ENCODE peak calls at places on chromosomes 16 and 17, in six cellular contexts. E is mucosa of gallbladder, K is non-pigmented ciliary epithelial cell, L is fibroblast of the aortic adventitia, B is upper lobe of right lung, J is anterior cingulate cortex. T is an unnamed sample.

GRCh38 chr17:1179635-1180433 is at the start of gene ABR:
- DNase-seq in E (no peak), K (no peak), L (no peak), B (peak), J (peak), T (peak)

GRCh38 chr16:56946767-56947603 is 14.8 kb upstream of the CETP start:
- DNase-seq in E (no peak), K (no peak), L (no peak), B (no peak), J (no peak), T (peak)

GRCh38 chr16:901149-901548 is 69.6 kb downstream of the LMF1 start:
- DNase-seq in E (no peak), K (no peak), L (no peak), B (no peak), J (no peak), T (no peak)

GRCh38 chr16:30051518-30051917 is 14.0 kb upstream of the ALDOA start:
- DNase-seq in E (no peak), K (no peak), L (peak), B (no peak), J (no peak), T (no peak)

GRCh38 chr17:29212681-29213121 is 32.5 kb upstream of the MYO18A start:
- DNase-seq in E (no peak), K (no peak), L (no peak), B (no peak), J (no peak), T (no peak)

GRCh38 chr17:60390881-60391418 is 983 bp downstream of the USP32 start:
- DNase-seq in E (no peak), K (no peak), L (peak), B (no peak), J (no peak), T (peak)

GRCh38 chr17:55161935-55162555 is 102.7 kb upstream of the HLF start:
- DNase-seq in E (no peak), K (peak), L (peak), B (no peak), J (no peak), T (no peak)

GRCh38 chr17:78324391-78325075 is 35.3 kb downstream of the SOCS3 start:
- DNase-seq in E (peak), K (no peak), L (peak), B (no peak), J (peak), T (peak)

GRCh38 chr17:2419526-2419925 is 18.7 kb upstream of the MNT start:
- DNase-seq in E (no peak), K (no peak), L (no peak), B (peak), J (no peak), T (no peak)

GRCh38 chr16:67252806-67253497 is 4.2 kb downstream of the SLC9A5 start:
- DNase-seq in E (no peak), K (no peak), L (no peak), B (no peak), J (no peak), T (no peak)

GRCh38 chr16:787978-788398 is at the start of gene RPUSD1:
- DNase-seq in E (no peak), K (no peak), L (no peak), B (peak), J (no peak), T (no peak)

GRCh38 chr17:67700037-67700436 is 17.7 kb upstream of the NOL11 start:
- DNase-seq in E (no peak), K (no peak), L (no peak), B (no peak), J (no peak), T (no peak)

GRCh38 chr16:47533744-47534292 is 72.7 kb downstream of the PHKB start:
- DNase-seq in E (no peak), K (no peak), L (no peak), B (no peak), J (no peak), T (no peak)

GRCh38 chr16:82625066-82625968 is 1.5 kb upstream of the CDH13 start:
- DNase-seq in E (no peak), K (no peak), L (no peak), B (no peak), J (no peak), T (no peak)

GRCh38 chr17:56478836-56479447 is 114.6 kb upstream of the NOG start:
- DNase-seq in E (no peak), K (no peak), L (peak), B (no peak), J (no peak), T (peak)

GRCh38 chr16:84879569-84880487 is 60.0 kb downstream of the CRISPLD2 start:
- DNase-seq in E (no peak), K (no peak), L (peak), B (no peak), J (no peak), T (no peak)

GRCh38 chr16:88859381-88860091 is 2.6 kb downstream of the TRAPPC2L start:
- DNase-seq in E (no peak), K (no peak), L (no peak), B (no peak), J (no peak), T (no peak)

GRCh38 chr17:4678448-4679026 is 25.4 kb downstream of the PELP1 start:
- DNase-seq in E (no peak), K (peak), L (peak), B (no peak), J (no peak), T (no peak)

GRCh38 chr17:5419959-5420653 is at the start of gene RPAIN:
- DNase-seq in E (peak), K (no peak), L (no peak), B (peak), J (peak), T (no peak)

GRCh38 chr17:28773736-28774135 is 29.9 kb downstream of the TRAF4 start:
- DNase-seq in E (no peak), K (no peak), L (no peak), B (no peak), J (no peak), T (no peak)

GRCh38 chr17:51164911-51165679 is 1.1 kb upstream of the NME2 start:
- DNase-seq in E (no peak), K (no peak), L (no peak), B (no peak), J (no peak), T (no peak)

GRCh38 chr17:81305051-81305630 is 10.0 kb upstream of the SLC38A10 start:
- DNase-seq in E (no peak), K (no peak), L (no peak), B (no peak), J (no peak), T (no peak)